ENCODE peak calls at places on chromosomes 7 and 10, in four cellular contexts. L is ACHN, T is A549, R is nephron progenitor cell. I is an unnamed sample.

GRCh38 chr10:3805791-3806381 is 20.9 kb upstream of the KLF6 start:
- DNase-seq in R (no peak), L (peak; percentile 60), T (no peak), I (peak; percentile 81)

GRCh38 chr10:72027498-72027897 is 60.9 kb downstream of the SPOCK2 start:
- DNase-seq in R (no peak), L (no peak), T (no peak), I (no peak)

GRCh38 chr7:41237956-41238355 is 464.9 kb downstream of the INHBA start:
- DNase-seq in R (no peak), T (no peak), L (no peak), I (no peak)

GRCh38 chr7:101315336-101315735 is 6.3 kb downstream of the IFT22 start:
- DNase-seq in T (peak; percentile 59), L (peak; percentile 75), R (peak; percentile 62), I (peak; percentile 80)

GRCh38 chr10:73096041-73096451 is 620 bp downstream of the P4HA1 start:
- DNase-seq in R (peak; percentile 67), T (peak; percentile 60), L (peak; percentile 78), I (peak; percentile 59)

GRCh38 chr10:13567030-13567429 is 19.7 kb upstream of the PRPF18 start:
- DNase-seq in T (no peak), R (no peak), L (no peak), I (no peak)

GRCh38 chr10:35200487-35200886 is 73.8 kb downstream of the CREM start:
- DNase-seq in T (no peak), L (no peak), R (no peak), I (no peak)

GRCh38 chr7:6494365-6494764 is 46.6 kb upstream of the DAGLB start:
- DNase-seq in L (no peak), T (no peak), R (no peak), I (no peak)

GRCh38 chr7:45710271-45711160 is 136.3 kb downstream of the ADCY1 start:
- DNase-seq in R (no peak), T (no peak), L (no peak), I (no peak)

GRCh38 chr7:34672430-34672829 is 14.4 kb downstream of the NPSR1 start:
- DNase-seq in T (no peak), R (no peak), L (peak; percentile 19), I (no peak)

GRCh38 chr7:25716421-25716820 is 435.6 kb upstream of the NFE2L3 start:
- DNase-seq in L (peak; percentile 91), R (no peak), T (no peak), I (no peak)

GRCh38 chr10:17454801-17455520 is 566 bp upstream of the ST8SIA6 start:
- DNase-seq in T (no peak), L (no peak), R (no peak), I (no peak)

GRCh38 chr10:123149568-123150228 is 1.8 kb downstream of the HMX2 start:
- DNase-seq in T (no peak), R (peak; percentile 67), L (peak; percentile 30), I (no peak)

GRCh38 chr7:150357277-150357676 is 11.3 kb upstream of the REPIN1 start:
- DNase-seq in T (no peak), L (no peak), R (no peak), I (no peak)

GRCh38 chr7:138089080-138089901 is 13.0 kb downstream of the AKR1D1 start:
- DNase-seq in R (no peak), T (peak; percentile 33), L (no peak), I (no peak)

GRCh38 chr7:139482662-139483466 is 609 bp downstream of the KLRG2 start:
- DNase-seq in R (peak; percentile 54), L (no peak), T (no peak), I (no peak)

GRCh38 chr7:36217961-36218284 is 64.9 kb downstream of the EEPD1 start:
- DNase-seq in T (no peak), L (no peak), R (no peak), I (no peak)

GRCh38 chr10:114168450-114169009 is 5.5 kb downstream of the CCDC186 start:
- DNase-seq in T (no peak), R (no peak), L (no peak), I (no peak)

GRCh38 chr10:34262965-34263364 is 552.1 kb downstream of the PARD3 start:
- DNase-seq in T (no peak), L (no peak), R (no peak), I (peak; percentile 6)

GRCh38 chr10:113045155-113046055 is 95.4 kb downstream of the TCF7L2 start:
- DNase-seq in L (peak; percentile 66), T (no peak), R (no peak), I (no peak)

GRCh38 chr7:135322571-135323340 is 89.1 kb downstream of the STRA8 start:
- DNase-seq in R (no peak), L (no peak), T (no peak), I (no peak)

GRCh38 chr10:71213127-71213616 is 802 bp downstream of the UNC5B start:
- DNase-seq in T (no peak), R (peak; percentile 44), L (peak; percentile 65), I (no peak)

GRCh38 chr7:45623740-45624391 is 49.7 kb downstream of the ADCY1 start:
- DNase-seq in R (no peak), T (no peak), L (no peak), I (no peak)

GRCh38 chr7:67105382-67105781 is 108.7 kb downstream of the TYW1 start:
- DNase-seq in R (no peak), L (no peak), T (no peak), I (peak; percentile 8)

GRCh38 chr10:119406888-119407777 is 135.4 kb downstream of the RGS10 start:
- DNase-seq in L (no peak), T (no peak), R (no peak), I (no peak)

GRCh38 chr7:30927040-30927439 is 15.4 kb downstream of the AQP1 start:
- DNase-seq in R (no peak), T (no peak), L (no peak), I (no peak)

GRCh38 chr10:107915277-107915634 is 750.8 kb upstream of the SORCS1 start:
- DNase-seq in T (no peak), R (no peak), L (no peak), I (peak; percentile 59)

GRCh38 chr10:71644307-71645180 is 75.0 kb downstream of the C10orf105 start:
- DNase-seq in T (no peak), R (no peak), L (no peak), I (no peak)

GRCh38 chr7:122663733-122664132 is 35.2 kb downstream of the RNF133 start:
- DNase-seq in R (no peak), L (no peak), T (no peak), I (no peak)

GRCh38 chr10:17981766-17982380 is 30.2 kb downstream of the SLC39A12 start:
- DNase-seq in T (no peak), R (no peak), L (peak; percentile 81), I (no peak)

GRCh38 chr10:17064435-17064834 is 65.2 kb downstream of the CUBN start:
- DNase-seq in L (no peak), R (no peak), T (no peak), I (no peak)

GRCh38 chr10:130362308-130362761 is 226.1 kb downstream of the GLRX3 start:
- DNase-seq in R (peak; percentile 70), L (no peak), T (no peak), I (no peak)

GRCh38 chr7:130386876-130387275 is 6.6 kb downstream of the CPA1 start:
- DNase-seq in L (no peak), T (no peak), R (no peak), I (no peak)

GRCh38 chr7:131471605-131472004 is 84.8 kb downstream of the PODXL start:
- DNase-seq in L (no peak), R (no peak), T (no peak), I (no peak)

GRCh38 chr10:69069090-69070042 is 18.5 kb upstream of the SRGN start:
- DNase-seq in T (no peak), L (no peak), R (no peak), I (no peak)

I was measured in SK-MEL-5.